ENCODE peak calls at places on chromosomes 16 and 17, in eight cellular contexts. H, K, B, A, P, I, J and Z are unnamed samples.
A peak's percentile ranks its signal among the peaks of the same experiment; 100 is the strongest.

GRCh38 chr17:63483038-63483437 is 6.2 kb downstream of the ACE start:
- DNase-seq in H (no peak), K (no peak), B (no peak), A (no peak), P (no peak), I (no peak), J (no peak), Z (no peak)

GRCh38 chr16:9518054-9518453 is 426.6 kb downstream of the HAPSTR1 start:
- DNase-seq in H (no peak), K (no peak), B (no peak), A (no peak), P (no peak), I (no peak), J (no peak), Z (no peak)

GRCh38 chr17:27320222-27320560 is 26.3 kb downstream of the WSB1 start:
- DNase-seq in H (no peak), K (no peak), B (no peak), A (no peak), P (no peak), I (no peak), J (no peak), Z (no peak)

GRCh38 chr16:28869201-28869600 is 5.6 kb downstream of the SH2B1 start:
- DNase-seq in H (no peak), K (no peak), B (no peak), A (no peak), P (no peak), I (no peak), J (no peak), Z (no peak)

GRCh38 chr17:59423137-59423703 is 91.8 kb downstream of the YPEL2 start:
- DNase-seq in H (peak; percentile 96), K (peak; percentile 9), B (no peak), A (peak; percentile 72), P (peak; percentile 19), I (no peak), J (no peak), Z (no peak)

GRCh38 chr17:82045916-82046484 is 5.6 kb downstream of the RFNG start:
- DNase-seq in H (no peak), K (no peak), B (no peak), A (no peak), P (no peak), I (no peak), J (no peak), Z (no peak)

GRCh38 chr16:57893559-57894389 is 77.2 kb downstream of the CNGB1 start:
- DNase-seq in H (peak; percentile 59), K (peak; percentile 85), B (no peak), A (peak; percentile 83), P (no peak), I (no peak), J (no peak), Z (peak; percentile 55)

GRCh38 chr16:55444754-55445485 is 34.1 kb upstream of the MMP2 start:
- DNase-seq in H (no peak), K (no peak), B (no peak), A (no peak), P (peak; percentile 43), I (no peak), J (no peak), Z (peak; percentile 33)

GRCh38 chr16:75420987-75421819 is 12.1 kb downstream of the CFDP1 start:
- DNase-seq in H (peak; percentile 80), K (peak; percentile 62), B (peak; percentile 46), A (peak; percentile 51), P (peak; percentile 82), I (no peak), J (no peak), Z (peak; percentile 67)

GRCh38 chr16:85675528-85675927 is 13.2 kb downstream of the GINS2 start:
- DNase-seq in H (peak; percentile 54), K (no peak), B (no peak), A (peak; percentile 31), P (no peak), I (no peak), J (no peak), Z (no peak)

GRCh38 chr17:73231841-73232586 is 29.7 kb downstream of the CPSF4L start:
- DNase-seq in H (peak; percentile 90), K (peak; percentile 97), B (peak; percentile 98), A (peak; percentile 91), P (peak; percentile 98), I (peak; percentile 93), J (peak; percentile 94), Z (peak; percentile 96)

GRCh38 chr17:77942111-77942988 is 16.2 kb upstream of the TNRC6C start:
- DNase-seq in H (no peak), K (peak; percentile 24), B (no peak), A (no peak), P (peak; percentile 18), I (no peak), J (no peak), Z (no peak)

GRCh38 chr16:50021509-50021908 is 3.5 kb upstream of the CNEP1R1 start:
- DNase-seq in H (peak; percentile 26), K (no peak), B (peak; percentile 26), A (peak; percentile 6), P (no peak), I (peak; percentile 12), J (no peak), Z (no peak)

GRCh38 chr16:67552476-67552875 is 9.8 kb upstream of the CTCF start:
- DNase-seq in H (no peak), K (no peak), B (peak; percentile 13), A (no peak), P (no peak), I (peak; percentile 40), J (no peak), Z (no peak)

GRCh38 chr17:18320301-18320700 is 5.2 kb downstream of the SMCR8 start:
- DNase-seq in H (no peak), K (no peak), B (no peak), A (no peak), P (no peak), I (no peak), J (no peak), Z (no peak)

GRCh38 chr17:18318771-18319450 is 3.8 kb downstream of the SMCR8 start:
- DNase-seq in H (no peak), K (no peak), B (no peak), A (no peak), P (no peak), I (no peak), J (no peak), Z (no peak)

GRCh38 chr17:18321309-18321708 is 6.2 kb downstream of the SMCR8 start:
- DNase-seq in H (peak; percentile 38), K (no peak), B (no peak), A (peak; percentile 28), P (no peak), I (no peak), J (no peak), Z (no peak)

GRCh38 chr17:18318122-18318521 is 3.0 kb downstream of the SMCR8 start:
- DNase-seq in H (peak; percentile 13), K (no peak), B (no peak), A (no peak), P (no peak), I (no peak), J (no peak), Z (no peak)

DNA sequence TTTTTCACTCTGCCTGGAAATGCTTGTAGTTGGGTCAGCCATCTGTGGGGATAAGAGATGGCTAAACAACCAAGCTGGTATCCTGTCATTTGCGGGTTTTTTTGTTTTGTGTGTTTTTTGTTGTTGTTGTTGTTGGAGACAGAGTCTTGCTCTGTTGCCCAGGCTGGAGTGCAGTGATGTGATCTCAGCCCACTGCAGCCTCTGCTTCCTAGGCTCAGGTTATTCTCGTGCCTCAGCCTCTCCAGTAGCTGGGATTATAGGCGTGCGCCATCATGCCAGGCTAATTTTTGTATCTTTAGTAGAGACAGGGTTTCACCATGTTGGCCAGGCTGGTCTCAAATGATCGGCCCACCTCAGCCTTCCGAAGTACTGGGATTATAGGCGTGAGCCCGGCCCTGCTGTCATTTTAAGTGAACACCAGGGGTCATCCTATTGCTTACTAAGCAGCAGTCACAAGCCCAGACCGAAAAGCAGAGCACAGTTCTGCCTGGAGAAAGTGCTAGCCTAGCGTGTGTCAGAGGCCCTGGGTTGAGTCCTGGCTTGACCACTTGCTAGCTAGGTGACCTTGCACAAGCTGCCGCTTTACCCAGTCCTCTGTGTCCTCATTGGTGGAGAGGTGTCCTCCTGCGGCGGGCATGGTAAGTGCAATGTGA is 4.6 kb downstream of the SMCR8 start:
- DNase-seq in H (peak; percentile 78), K (no peak), B (peak; percentile 30), A (peak; percentile 77), P (no peak), I (peak; percentile 70), J (no peak), Z (no peak)
- TF ChIP-seq CTCF in H (peak; percentile 61), K (no peak), B (peak; percentile 39), A (peak; percentile 65), P (peak; percentile 53), I (peak; percentile 50), J (no peak), Z (no peak)

GRCh38 chr16:30417447-30418349 is 10.3 kb downstream of the ZNF771 start:
- DNase-seq in H (peak; percentile 86), K (peak; percentile 94), B (peak; percentile 89), A (peak; percentile 89), P (peak; percentile 89), I (peak; percentile 98), J (peak; percentile 81), Z (peak; percentile 86)
- TF ChIP-seq CTCF in H (no peak), K (peak; percentile 24), B (no peak), A (no peak), P (peak; percentile 49), I (peak; percentile 30), J (no peak), Z (no peak)

GRCh38 chr16:65662236-65662635 is 540.4 kb upstream of the CDH11 start:
- DNase-seq in H (no peak), K (no peak), B (no peak), A (no peak), P (no peak), I (no peak), J (no peak), Z (no peak)

GRCh38 chr16:65666132-65666869 is 544.4 kb upstream of the CDH11 start:
- DNase-seq in H (no peak), K (no peak), B (no peak), A (no peak), P (no peak), I (no peak), J (no peak), Z (no peak)

GRCh38 chr16:65663774-65664173 is 541.9 kb upstream of the CDH11 start:
- DNase-seq in H (no peak), K (no peak), B (no peak), A (peak; percentile 12), P (no peak), I (no peak), J (no peak), Z (no peak)

GRCh38 chr16:65661451-65661850 is 539.6 kb upstream of the CDH11 start:
- DNase-seq in H (no peak), K (no peak), B (no peak), A (no peak), P (no peak), I (no peak), J (no peak), Z (no peak)

GRCh38 chr16:65667013-65667578 is 545.2 kb upstream of the CDH11 start:
- DNase-seq in H (peak; percentile 45), K (no peak), B (no peak), A (peak; percentile 61), P (no peak), I (no peak), J (no peak), Z (no peak)
- TF ChIP-seq CTCF in H (peak; percentile 27), K (no peak), B (no peak), A (peak; percentile 55), P (no peak), I (no peak), J (no peak), Z (no peak)

DNA sequence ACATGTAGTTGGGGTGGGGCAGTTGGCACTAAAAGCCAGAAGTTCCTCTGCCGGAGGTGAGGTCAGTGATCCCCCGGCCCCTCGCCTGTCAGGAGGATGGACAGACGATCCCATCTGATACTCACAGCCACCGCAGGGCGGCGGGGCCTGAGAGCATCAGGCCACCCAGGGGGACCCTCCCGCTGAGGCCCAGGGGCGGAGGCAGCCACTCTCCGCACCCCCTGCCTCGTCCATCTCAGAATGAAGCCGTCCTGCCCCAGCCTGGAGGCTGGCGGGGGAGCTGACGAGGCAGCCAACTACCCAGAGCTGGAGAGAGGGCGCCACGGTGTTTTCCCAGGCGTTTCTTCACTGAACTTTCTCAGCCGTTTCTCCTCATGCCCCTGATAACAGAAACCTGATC is 22.6 kb downstream of the TPSD1 start:
- DNase-seq in H (no peak), K (no peak), B (no peak), A (no peak), P (no peak), I (no peak), J (no peak), Z (no peak)
- TF ChIP-seq CTCF in H (no peak), K (no peak), B (no peak), A (no peak), P (no peak), I (peak; percentile 3), J (no peak), Z (no peak)